ENCODE peak calls at places on chromosomes 1 and 21, in four cellular contexts. T, R, A and U are unnamed samples.

GRCh38 chr21:38806942-38807284 is 1.2 kb downstream of the ETS2 start:
- DNase-seq in R (peak; percentile 48), A (no peak), T (no peak), U (no peak)

GRCh38 chr1:44553771-44554170 is 120.5 kb downstream of the TMEM53 start:
- DNase-seq in A (peak; percentile 73), R (peak; percentile 90), T (peak; percentile 55), U (no peak)

GRCh38 chr1:93584238-93585003 is 97.2 kb downstream of the BCAR3 start:
- DNase-seq in R (no peak), T (no peak), A (no peak), U (no peak)

GRCh38 chr1:150507912-150508864 is at the start of gene ECM1:
- DNase-seq in A (peak; percentile 74), T (peak; percentile 83), R (peak; percentile 91), U (peak; percentile 42)

GRCh38 chr1:187070076-187070475 is 241.3 kb downstream of the PLA2G4A start:
- DNase-seq in A (no peak), R (peak; percentile 3), T (no peak), U (no peak)

GRCh38 chr1:48054246-48054645 is 57.1 kb upstream of the TRABD2B start:
- DNase-seq in R (no peak), T (no peak), A (no peak), U (no peak)

GRCh38 chr21:21688877-21689276 is 690.7 kb downstream of the NCAM2 start:
- DNase-seq in A (no peak), T (peak; percentile 55), R (peak; percentile 36), U (no peak)

GRCh38 chr1:235866207-235866912 is at the start of gene LYST:
- DNase-seq in T (peak; percentile 39), R (peak; percentile 61), A (peak; percentile 67), U (peak; percentile 70)

GRCh38 chr1:10824821-10825540 is 28.5 kb upstream of the CASZ1 start:
- DNase-seq in A (peak; percentile 77), T (peak; percentile 79), R (peak; percentile 78), U (no peak)

GRCh38 chr1:228415221-228415620 is 1.4 kb downstream of the TRIM17 start:
- DNase-seq in T (no peak), A (no peak), R (no peak), U (no peak)

GRCh38 chr1:176790771-176791170 is 327.8 kb downstream of the PAPPA2 start:
- DNase-seq in R (no peak), T (no peak), A (no peak), U (no peak)

GRCh38 chr1:25955553-25955952 is 42.3 kb downstream of the PAFAH2 start:
- DNase-seq in R (no peak), T (no peak), A (no peak), U (no peak)

GRCh38 chr1:7899741-7900140 is 40.9 kb downstream of the TNFRSF9 start:
- DNase-seq in A (no peak), R (peak; percentile 57), T (peak; percentile 43), U (no peak)

GRCh38 chr1:226417350-226417749 is 9.5 kb upstream of the PARP1 start:
- DNase-seq in R (no peak), A (no peak), T (no peak), U (no peak)

GRCh38 chr1:96256391-96256790 is 465.2 kb upstream of the PTBP2 start:
- DNase-seq in R (no peak), A (no peak), T (peak; percentile 31), U (no peak)

GRCh38 chr1:3717715-3718601 is 34.3 kb upstream of the CCDC27 start:
- DNase-seq in R (no peak), A (no peak), T (no peak), U (no peak)

GRCh38 chr1:44408181-44409018 is 3.3 kb downstream of the RNF220 start:
- DNase-seq in R (no peak), A (no peak), T (no peak), U (no peak)

GRCh38 chr1:112852276-112852675 is 103.7 kb downstream of the SLC16A1 start:
- DNase-seq in A (no peak), T (no peak), R (no peak), U (no peak)

GRCh38 chr1:75438355-75438754 is 172.6 kb downstream of the SLC44A5 start:
- DNase-seq in T (no peak), R (no peak), A (no peak), U (no peak)

GRCh38 chr1:61370908-61371279 is 288.5 kb downstream of the NFIA start:
- DNase-seq in A (no peak), T (no peak), R (no peak), U (no peak)

GRCh38 chr1:97608272-97608671 is 312.6 kb downstream of the DPYD start:
- DNase-seq in T (no peak), A (no peak), R (no peak), U (no peak)

GRCh38 chr1:45306319-45306718 is 20.4 kb upstream of the HPDL start:
- DNase-seq in A (no peak), T (no peak), R (peak; percentile 64), U (no peak)

GRCh38 chr1:6703016-6703415 is 1.4 kb upstream of the DNAJC11 start:
- DNase-seq in T (no peak), R (peak; percentile 25), A (no peak), U (no peak)

GRCh38 chr1:107966550-107966949 is 1.6 kb upstream of the VAV3 start:
- DNase-seq in A (no peak), R (no peak), T (no peak), U (no peak)

GRCh38 chr1:86515597-86515996 is 31.3 kb upstream of the CLCA4 start:
- DNase-seq in T (peak; percentile 37), A (peak; percentile 6), R (peak; percentile 38), U (no peak)

GRCh38 chr21:33011462-33011861 is 14.3 kb upstream of the OLIG2 start:
- DNase-seq in R (peak; percentile 89), T (peak; percentile 48), A (peak; percentile 53), U (no peak)

GRCh38 chr1:75600781-75601180 is 10.1 kb downstream of the SLC44A5 start:
- DNase-seq in A (no peak), R (no peak), T (peak; percentile 10), U (no peak)

GRCh38 chr1:39416609-39417008 is 74.8 kb upstream of the BMP8A start:
- DNase-seq in R (no peak), A (no peak), T (no peak), U (no peak)

GRCh38 chr1:1253314-1253713 is 6.8 kb upstream of the C1QTNF12 start:
- DNase-seq in T (no peak), A (no peak), R (no peak), U (no peak)

GRCh38 chr1:11499825-11500331 is 20.9 kb downstream of the DISP3 start:
- DNase-seq in T (no peak), R (no peak), A (no peak), U (no peak)

GRCh38 chr1:91842563-91842962 is 43.4 kb downstream of the TGFBR3 start:
- DNase-seq in A (no peak), R (no peak), T (no peak), U (no peak)

GRCh38 chr21:17732306-17732705 is 86.8 kb downstream of the C21orf91 start:
- DNase-seq in T (peak; percentile 25), R (no peak), A (peak; percentile 22), U (no peak)

GRCh38 chr1:224759570-224760562 is 143.7 kb downstream of the CNIH3 start:
- DNase-seq in R (no peak), T (no peak), A (no peak), U (no peak)

GRCh38 chr21:37220433-37220980 is 46.6 kb downstream of the VPS26C start:
- DNase-seq in A (peak; percentile 44), R (peak; percentile 63), T (peak; percentile 57), U (no peak)

GRCh38 chr21:44086636-44087425 is 20.4 kb upstream of the PWP2 start:
- DNase-seq in T (no peak), A (no peak), R (no peak), U (no peak)

GRCh38 chr1:25743164-25744139 is 56.5 kb upstream of the SELENON start:
- DNase-seq in T (peak; percentile 85), R (no peak), A (no peak), U (peak; percentile 76)

GRCh38 chr1:178438432-178438831 is 58.3 kb downstream of the CLEC20A start:
- DNase-seq in R (no peak), T (peak; percentile 6), A (no peak), U (no peak)

GRCh38 chr1:43027977-43028376 is 69.3 kb upstream of the SLC2A1 start:
- DNase-seq in R (no peak), A (no peak), T (no peak), U (no peak)